ENCODE peak calls at places on chromosomes 4 and X, in seven cellular contexts. Y is mucosa of descending colon; U is HTR-8/SVneo; L is stimulated activated CD8-positive, alpha-beta memory T cell treated with anti-CD3 and anti-CD28 coated beads, Interleukin-4, amount 100 ng/mL, for 24 hours; S is Calu3; H is T-cell; V is MCF 10A. Z is an unnamed sample.

GRCh38 chr4:110020681-110021443 is 108.2 kb downstream of the EGF start:
- DNase-seq in Y (no peak), U (no peak), L (no peak), S (no peak), H (no peak), V (no peak), Z (no peak)

GRCh38 chrX:23797371-23798128 is 14.6 kb downstream of the SAT1 start:
- DNase-seq in Y (no peak), U (no peak), L (no peak), S (peak), H (no peak), V (no peak), Z (no peak)

GRCh38 chr4:142440093-142440492 is 406.0 kb downstream of the INPP4B start:
- DNase-seq in Y (no peak), U (no peak), L (no peak), S (peak), H (no peak), V (no peak), Z (no peak)

GRCh38 chr4:80134936-80135701 is 62.1 kb upstream of the ANTXR2 start:
- DNase-seq in Y (no peak), U (no peak), L (no peak), S (no peak), H (no peak), V (peak), Z (no peak)

GRCh38 chr4:158865520-158866177 is 96.8 kb downstream of the FNIP2 start:
- DNase-seq in Y (no peak), U (no peak), L (no peak), S (no peak), H (no peak), V (no peak), Z (no peak)

GRCh38 chrX:24428518-24428917 is 36.6 kb upstream of the PDK3 start:
- DNase-seq in Y (no peak), U (no peak), L (no peak), S (no peak), H (no peak), V (no peak), Z (no peak)

GRCh38 chrX:96407981-96408380 is 276.7 kb upstream of the DIAPH2 start:
- DNase-seq in Y (no peak), U (no peak), L (no peak), S (no peak), H (no peak), V (no peak), Z (no peak)

GRCh38 chr4:73815145-73815544 is 21.3 kb upstream of the CXCL6 start:
- DNase-seq in Y (no peak), U (no peak), L (no peak), S (no peak), H (no peak), V (no peak), Z (no peak)

GRCh38 chrX:41515376-41515775 is 68.2 kb downstream of the NYX start:
- DNase-seq in Y (no peak), U (no peak), L (no peak), S (no peak), H (no peak), V (no peak), Z (no peak)

GRCh38 chr4:64533637-64534036 is 124.4 kb upstream of the TECRL start:
- DNase-seq in Y (no peak), U (no peak), L (no peak), S (no peak), H (no peak), V (no peak), Z (no peak)

GRCh38 chr4:158239196-158239595 is 28.9 kb downstream of the TMEM144 start:
- DNase-seq in Y (no peak), U (no peak), L (no peak), S (no peak), H (no peak), V (no peak), Z (no peak)

GRCh38 chrX:24423960-24424359 is 41.1 kb upstream of the PDK3 start:
- DNase-seq in Y (no peak), U (no peak), L (no peak), S (no peak), H (no peak), V (no peak), Z (no peak)

GRCh38 chrX:72127332-72127731 is 4.4 kb downstream of the RTL5 start:
- DNase-seq in Y (no peak), U (no peak), L (no peak), S (no peak), H (no peak), V (no peak), Z (no peak)

GRCh38 chrX:43450355-43450754 is 205.7 kb upstream of the MAOA start:
- DNase-seq in Y (no peak), U (no peak), L (no peak), S (no peak), H (no peak), V (no peak), Z (no peak)

GRCh38 chr4:70183168-70183939 is 12.2 kb upstream of the ODAM start:
- DNase-seq in Y (peak), U (peak), L (no peak), S (peak), H (no peak), V (peak), Z (no peak)

Z was measured in GM12891.